ENCODE peak calls at places on chromosome 6, in ten cellular contexts. F is immature natural killer cell, E is fibroblast of lung, N is ELR, W is GM23248, P is NCI-H748 treated with DMSO at 0.1 percent for 48 hours, X is ascending aorta, V is GM04504, G is LoVo, D is EH. A is an unnamed sample.

GRCh38 chr6:13865132-13865531 is 50.8 kb upstream of the MCUR1 start:
- DNase-seq in E (no peak), W (no peak), N (no peak), P (no peak), X (no peak), G (no peak), D (no peak), F (no peak), V (no peak), A (no peak)

GRCh38 chr6:16362819-16363589 is 124.6 kb downstream of the GMPR start:
- DNase-seq in F (no peak), N (no peak), E (no peak), P (no peak), X (no peak), V (no peak), G (no peak), W (no peak), D (no peak), A (no peak)

GRCh38 chr6:30985490-30985889 is 2.0 kb downstream of the MUC21 start:
- DNase-seq in E (peak; percentile 17), V (no peak), W (no peak), X (no peak), G (no peak), N (no peak), D (no peak), F (no peak), P (no peak), A (no peak)

GRCh38 chr6:47153066-47153755 is 111.1 kb upstream of the ADGRF1 start:
- DNase-seq in E (peak; percentile 89), V (no peak), D (peak; percentile 85), X (no peak), F (no peak), G (peak; percentile 35), W (peak; percentile 47), P (no peak), N (peak; percentile 45), A (peak; percentile 55)

GRCh38 chr6:121963826-121964225 is 435.6 kb upstream of the HSF2 start:
- DNase-seq in X (no peak), V (no peak), D (no peak), W (peak; percentile 20), P (no peak), F (no peak), N (no peak), E (no peak), G (no peak), A (peak; percentile 13)

GRCh38 chr6:32244946-32245398 is 21.1 kb upstream of the NOTCH4 start:
- DNase-seq in E (peak; percentile 62), W (peak; percentile 82), X (peak; percentile 23), V (peak; percentile 48), N (peak; percentile 82), G (peak; percentile 44), P (peak; percentile 29), F (peak; percentile 62), D (peak; percentile 83), A (peak; percentile 80)

GRCh38 chr6:165665384-165665672 is 2.3 kb upstream of the PDE10A start:
- DNase-seq in N (no peak), F (no peak), W (no peak), G (no peak), V (no peak), E (no peak), X (no peak), D (no peak), P (no peak), A (no peak)

GRCh38 chr6:160678230-160678629 is 14.2 kb upstream of the LPA start:
- DNase-seq in E (no peak), G (no peak), F (no peak), D (no peak), V (no peak), P (no peak), N (no peak), W (no peak), X (no peak), A (no peak)

GRCh38 chr6:117317261-117317660 is 51.9 kb downstream of the VGLL2 start:
- DNase-seq in D (peak; percentile 7), X (no peak), V (no peak), F (no peak), W (peak; percentile 32), E (peak; percentile 11), N (peak; percentile 52), G (peak; percentile 25), P (no peak), A (peak; percentile 17)

GRCh38 chr6:9257215-9257614 is 821.9 kb upstream of the SLC35B3 start:
- DNase-seq in N (no peak), F (no peak), G (no peak), D (no peak), V (no peak), X (no peak), E (no peak), P (no peak), W (no peak), A (no peak)

GRCh38 chr6:151240861-151241642 is 1.3 kb downstream of the AKAP12 start:
- DNase-seq in P (peak; percentile 41), V (no peak), N (peak; percentile 75), D (peak; percentile 81), W (peak; percentile 72), G (no peak), F (no peak), X (no peak), E (peak; percentile 88), A (peak; percentile 82)

GRCh38 chr6:24766685-24767462 is 7.9 kb upstream of the GMNN start:
- DNase-seq in E (peak; percentile 30), V (no peak), G (peak; percentile 52), X (no peak), D (peak; percentile 57), F (peak; percentile 33), P (peak; percentile 27), N (peak; percentile 72), W (peak; percentile 68), A (peak; percentile 37)

GRCh38 chr6:1363298-1363697 is 26.1 kb upstream of the FOXF2 start:
- DNase-seq in P (no peak), V (no peak), F (no peak), G (no peak), W (peak; percentile 17), E (no peak), X (no peak), D (no peak), N (no peak), A (no peak)

GRCh38 chr6:163147988-163148387 is 266.5 kb upstream of the QKI start:
- DNase-seq in N (peak; percentile 23), P (no peak), X (no peak), E (no peak), W (no peak), G (no peak), F (no peak), D (no peak), V (no peak), A (no peak)

GRCh38 chr6:121506761-121507754 is 71.6 kb downstream of the GJA1 start:
- DNase-seq in W (peak; percentile 63), P (no peak), N (no peak), G (no peak), F (no peak), X (no peak), D (peak; percentile 54), E (peak; percentile 90), V (no peak), A (peak; percentile 91)

GRCh38 chr6:21079468-21080048 is 514.0 kb upstream of the SOX4 start:
- DNase-seq in N (no peak), G (no peak), E (peak; percentile 79), W (peak; percentile 17), F (no peak), D (peak; percentile 85), V (no peak), X (no peak), P (no peak), A (peak; percentile 26)

GRCh38 chr6:31568537-31568961 is 3.5 kb upstream of the LTA start:
- DNase-seq in F (peak; percentile 72), X (no peak), D (no peak), E (no peak), P (no peak), N (no peak), V (no peak), G (no peak), W (no peak), A (no peak)

GRCh38 chr6:17448165-17448564 is 54.8 kb downstream of the CAP2 start:
- DNase-seq in P (no peak), V (no peak), X (no peak), G (no peak), E (peak; percentile 82), F (no peak), D (peak; percentile 79), W (no peak), N (no peak), A (peak; percentile 20)

GRCh38 chr6:23180504-23181293 is 611.3 kb downstream of the HDGFL1 start:
- DNase-seq in X (no peak), N (no peak), F (no peak), V (peak; percentile 81), E (peak; percentile 89), G (no peak), W (peak; percentile 57), D (peak; percentile 81), P (peak; percentile 90), A (peak; percentile 62)

GRCh38 chr6:36488221-36488620 is 45.4 kb downstream of the KCTD20 start:
- DNase-seq in E (no peak), G (no peak), N (no peak), F (no peak), P (no peak), W (no peak), V (no peak), X (no peak), D (peak; percentile 31), A (no peak)

GRCh38 chr6:116461563-116462507 is 660 bp downstream of the CALHM6 start:
- DNase-seq in E (peak; percentile 72), P (peak; percentile 22), N (peak; percentile 46), F (peak; percentile 72), X (no peak), G (no peak), D (peak; percentile 70), V (peak; percentile 23), W (peak; percentile 76), A (peak; percentile 47)

GRCh38 chr6:2021713-2022125 is 223.7 kb downstream of the GMDS start:
- DNase-seq in N (peak; percentile 7), F (no peak), D (peak; percentile 88), V (peak; percentile 91), W (peak; percentile 63), G (peak; percentile 45), P (peak; percentile 92), X (no peak), E (peak; percentile 77), A (peak; percentile 7)

GRCh38 chr6:12010635-12011275 is 1.4 kb upstream of the HIVEP1 start:
- DNase-seq in F (no peak), W (peak; percentile 79), X (no peak), G (peak; percentile 71), V (no peak), N (peak; percentile 79), D (no peak), P (peak; percentile 87), E (no peak), A (no peak)

GRCh38 chr6:37381579-37381978 is 27.8 kb downstream of the RNF8 start:
- DNase-seq in P (peak; percentile 83), F (peak; percentile 42), D (peak; percentile 51), X (no peak), G (peak; percentile 6), W (peak; percentile 67), V (no peak), E (peak; percentile 72), N (peak; percentile 72), A (peak; percentile 63)

GRCh38 chr6:32830017-32830416 is 8.5 kb downstream of the TAP2 start:
- DNase-seq in F (no peak), P (no peak), E (no peak), G (no peak), V (no peak), X (no peak), D (no peak), W (no peak), N (no peak), A (no peak)

GRCh38 chr6:4776967-4777925 is 1.0 kb downstream of the CDYL start:
- DNase-seq in F (peak; percentile 57), G (no peak), X (no peak), W (peak; percentile 77), D (peak; percentile 53), E (peak; percentile 47), V (no peak), N (peak; percentile 50), P (no peak), A (peak; percentile 57)

GRCh38 chr6:81751388-81752083 is 945 bp downstream of the TENT5A start:
- DNase-seq in G (no peak), F (peak; percentile 49), X (no peak), V (no peak), E (peak; percentile 59), P (peak; percentile 34), D (peak; percentile 66), N (peak; percentile 62), W (peak; percentile 77), A (peak; percentile 69)

GRCh38 chr6:2614842-2615241 is 135.9 kb downstream of the MYLK4 start:
- DNase-seq in F (no peak), P (no peak), N (no peak), D (no peak), W (no peak), V (no peak), E (no peak), G (no peak), X (no peak), A (no peak)

A was measured in mesenchymal stem cell.